ENCODE peak calls at places on chromosomes 1 and 21, in five cellular contexts. U is HT-29, L is MG63, T is AG08395, B is NCI-H1092. X is an unnamed sample.

GRCh38 chr1:53992085-53992874 is 25.7 kb downstream of the LDLRAD1 start:
- DNase-seq in U (peak), L (no peak), T (no peak), B (no peak), X (peak)

GRCh38 chr1:149932474-149932873 is 4.2 kb downstream of the MTMR11 start:
- DNase-seq in U (no peak), L (no peak), T (no peak), B (no peak), X (no peak)

GRCh38 chr21:14361958-14362357 is 21.0 kb downstream of the HSPA13 start:
- DNase-seq in U (no peak), L (no peak), T (no peak), B (no peak), X (no peak)

GRCh38 chr1:223010552-223011229 is 132.4 kb downstream of the TLR5 start:
- DNase-seq in U (no peak), L (no peak), T (peak), B (no peak), X (no peak)

GRCh38 chr21:17931080-17931479 is 111.9 kb upstream of the C21orf91 start:
- DNase-seq in U (peak), L (no peak), T (no peak), B (no peak), X (no peak)

GRCh38 chr1:156308078-156308477 is 9.0 kb upstream of the VHLL start:
- DNase-seq in U (no peak), L (no peak), T (peak), B (no peak), X (no peak)

GRCh38 chr21:46060596-46061061 is 37.3 kb upstream of the COL6A2 start:
- DNase-seq in U (no peak), L (peak), T (peak), B (no peak), X (no peak)

GRCh38 chr1:214516434-214517326 is 34.7 kb downstream of the PTPN14 start:
- DNase-seq in U (peak), L (no peak), T (no peak), B (no peak), X (no peak)